ENCODE peak calls at places on chromosomes 16 and 17, in ten cellular contexts. U is psoas muscle, L is upper lobe of right lung, E is PC-3, X is HCT116, N is spleen, Q is lower lobe of right lung, Z is right atrium auricular region, I is left lung, O is right lobe of liver. G is an unnamed sample.

GRCh38 chr17:78358538-78359215 is 1.2 kb downstream of the SOCS3 start:
- DNase-seq in E (no peak), Z (no peak), Q (peak), I (no peak), U (no peak), X (no peak), L (no peak), O (no peak), N (no peak), G (no peak)

GRCh38 chr16:59341368-59341767 is 607.3 kb upstream of the GOT2 start:
- DNase-seq in U (no peak), L (no peak), O (no peak), E (no peak), Z (no peak), Q (no peak), N (no peak), I (no peak), X (no peak), G (no peak)

GRCh38 chr17:82231562-82232321 is 2.9 kb downstream of the SLC16A3 start:
- DNase-seq in Z (peak), U (peak), N (peak), I (peak), E (peak), X (no peak), L (peak), Q (peak), O (peak), G (peak)

GRCh38 chr16:11136600-11136999 is 119.4 kb downstream of the SOCS1 start:
- DNase-seq in I (no peak), X (no peak), N (no peak), Q (no peak), Z (no peak), E (peak), U (peak), O (no peak), L (no peak), G (peak)

GRCh38 chr17:80991645-80992076 is at the start of gene CHMP6:
- DNase-seq in Z (no peak), U (peak), O (peak), L (peak), I (peak), E (peak), X (peak), N (peak), Q (peak), G (peak)

GRCh38 chr17:67992541-67993152 is 3.6 kb downstream of the C17orf58 start:
- DNase-seq in U (no peak), X (no peak), I (no peak), O (peak), E (peak), Q (no peak), Z (no peak), L (no peak), N (no peak), G (peak)

GRCh38 chr17:45867702-45868101 is 23.0 kb downstream of the SPPL2C start:
- DNase-seq in U (no peak), X (peak), Q (no peak), Z (no peak), I (no peak), E (peak), N (no peak), L (no peak), O (no peak), G (no peak)

GRCh38 chr17:81313776-81314409 is 18.8 kb upstream of the SLC38A10 start:
- DNase-seq in U (no peak), Z (no peak), O (no peak), X (no peak), Q (no peak), I (no peak), E (no peak), L (no peak), N (no peak), G (no peak)

GRCh38 chr16:48498761-48499600 is 111.0 kb downstream of the N4BP1 start:
- DNase-seq in E (peak), Q (no peak), N (peak), I (no peak), L (no peak), U (no peak), Z (peak), X (no peak), O (peak), G (peak)

GRCh38 chr17:21214777-21215541 is 998 bp upstream of the TMEM11 start:
- DNase-seq in Z (no peak), Q (peak), I (peak), L (no peak), O (no peak), U (no peak), E (peak), X (no peak), N (peak), G (no peak)

GRCh38 chr16:2779978-2780898 is 3.2 kb upstream of the ELOB start:
- DNase-seq in Q (no peak), Z (no peak), X (no peak), U (no peak), L (peak), I (peak), E (no peak), N (peak), O (no peak), G (no peak)

GRCh38 chr17:38512473-38513058 is 84.3 kb downstream of the ARHGAP23 start:
- DNase-seq in Z (no peak), O (no peak), U (no peak), E (no peak), I (no peak), N (no peak), X (no peak), Q (no peak), L (no peak), G (no peak)

GRCh38 chr17:57242148-57242547 is 14.2 kb upstream of the MSI2 start:
- DNase-seq in L (no peak), Z (no peak), U (no peak), E (no peak), Q (no peak), O (no peak), I (no peak), N (no peak), X (no peak), G (no peak)

GRCh38 chr17:2191227-2191626 is 112.4 kb downstream of the SMG6 start:
- DNase-seq in E (no peak), L (no peak), U (no peak), N (no peak), Z (no peak), X (no peak), I (no peak), O (no peak), Q (no peak), G (no peak)

GRCh38 chr17:2190014-2190413 is 113.6 kb downstream of the SMG6 start:
- DNase-seq in L (no peak), O (no peak), I (no peak), Z (no peak), X (no peak), U (no peak), E (peak), Q (no peak), N (no peak), G (no peak)

GRCh38 chr17:2187758-2188157 is 115.8 kb downstream of the SMG6 start:
- DNase-seq in E (no peak), N (no peak), I (no peak), Q (no peak), U (no peak), O (no peak), L (no peak), X (no peak), Z (no peak), G (no peak)

GRCh38 chr17:2186937-2187336 is 116.6 kb downstream of the SMG6 start:
- DNase-seq in U (no peak), I (no peak), O (no peak), Q (no peak), E (no peak), L (no peak), X (no peak), Z (no peak), N (no peak), G (no peak)

GRCh38 chr17:2189231-2189630 is 114.4 kb downstream of the SMG6 start:
- DNase-seq in E (no peak), L (no peak), O (no peak), U (no peak), X (no peak), Q (no peak), Z (no peak), I (no peak), N (no peak), G (no peak)
- H3K27ac ChIP-seq in E (no peak), L (peak), O (no peak), U (no peak), X (no peak), Q (peak), Z (peak), I (peak), N (peak), G (no peak)

GRCh38 chr16:30722443-30722842 is 23.5 kb downstream of the SRCAP start:
- DNase-seq in L (no peak), U (no peak), Q (no peak), X (no peak), E (no peak), Z (no peak), O (no peak), I (no peak), N (peak), G (peak)
- TF ChIP-seq CTCF in L (peak), U (no peak), Q (no peak), X (no peak), E (peak), Z (no peak), O (no peak), I (no peak), N (no peak), G (no peak)

GRCh38 chr16:53712065-53712464 is 8.1 kb downstream of the FTO start:
- DNase-seq in O (no peak), X (no peak), Z (no peak), U (no peak), L (no peak), N (no peak), Q (no peak), I (no peak), E (no peak), G (no peak)

GRCh38 chr16:53721017-53721416 is 17.1 kb downstream of the FTO start:
- DNase-seq in Z (no peak), L (no peak), E (no peak), N (no peak), Q (no peak), X (no peak), O (no peak), U (no peak), I (no peak), G (no peak)

GRCh38 chr16:53714080-53715050 is 10.4 kb downstream of the FTO start:
- DNase-seq in Z (no peak), L (no peak), N (no peak), U (no peak), Q (no peak), E (no peak), I (no peak), X (no peak), O (no peak), G (no peak)

GRCh38 chr16:53713403-53714013 is 9.6 kb downstream of the FTO start:
- DNase-seq in U (no peak), O (no peak), Z (no peak), X (no peak), E (no peak), N (no peak), I (no peak), Q (no peak), L (no peak), G (no peak)

GRCh38 chr16:53717577-53717976 is 13.6 kb downstream of the FTO start:
- DNase-seq in U (no peak), O (no peak), N (no peak), Z (no peak), Q (no peak), I (no peak), E (no peak), X (no peak), L (no peak), G (no peak)
- H3K27ac ChIP-seq in U (no peak), O (no peak), N (no peak), Z (no peak), Q (no peak), I (no peak), E (no peak), X (no peak), L (no peak), G (no peak)

GRCh38 chr17:40417258-40417608 is 463 bp downstream of the TOP2A start:
- DNase-seq in Z (no peak), N (no peak), O (no peak), X (no peak), E (no peak), U (no peak), Q (no peak), L (no peak), I (no peak), G (no peak)
- TF ChIP-seq CTCF in Z (no peak), N (no peak), O (no peak), X (no peak), E (no peak), U (no peak), Q (no peak), L (no peak), I (no peak), G (no peak)

DNA sequence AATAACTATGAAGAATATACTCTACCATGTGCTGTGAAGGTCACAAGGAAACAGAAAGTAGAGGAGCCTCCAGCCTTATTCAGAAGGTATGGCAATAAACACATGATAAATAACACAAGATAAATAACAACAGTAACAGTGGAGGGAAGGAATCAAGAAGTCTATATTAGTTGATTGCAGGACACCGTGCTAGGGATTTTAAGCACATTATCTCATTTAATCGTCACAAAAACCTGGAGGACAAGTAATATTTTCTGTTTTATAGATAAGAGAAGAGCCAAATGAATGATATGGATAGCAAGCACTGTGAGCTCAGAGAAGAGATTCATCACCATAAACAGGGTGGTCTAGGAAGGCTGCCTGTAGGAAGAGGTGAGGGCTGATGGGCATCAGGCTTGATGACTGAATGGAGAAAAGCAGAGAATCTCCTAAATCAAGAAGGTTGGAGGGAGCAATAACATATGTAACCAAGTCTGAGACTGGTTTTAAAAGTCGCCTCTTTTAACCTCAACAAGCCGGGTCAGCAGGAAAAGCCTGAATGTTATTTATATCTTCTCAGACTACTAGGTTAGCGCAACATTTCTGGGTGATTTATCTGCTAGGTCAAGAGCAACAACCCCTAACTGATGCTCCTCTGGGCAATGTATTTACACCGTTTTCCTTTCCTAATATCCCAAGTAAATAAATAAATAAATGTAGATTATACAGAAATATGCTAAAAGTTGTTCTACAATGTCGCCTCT is 8.3 kb downstream of the TOM1L2 start:
- DNase-seq in L (no peak), X (no peak), O (no peak), Q (no peak), I (no peak), U (no peak), Z (no peak), N (no peak), E (no peak), G (no peak)
- H3K27ac ChIP-seq in L (no peak), X (no peak), O (no peak), Q (no peak), I (no peak), U (peak), Z (no peak), N (no peak), E (no peak), G (no peak)

G was measured in pancreas.